ENCODE peak calls at places on chromosomes 13 and 19, in eight cellular contexts. One of them, this sample, is unnamed. For H3K4me1, the result is how much of the 10 kb centered on the place peaks cover.

GRCh38 chr19:47313754-47314133 is 4.1 kb downstream of the C5AR1 start:
- DNase-seq in A549: no peak
- DNase-seq in K562: no peak
- DNase-seq in testis: no peak
- DNase-seq in H1: no peak
- DNase-seq in upper lobe of left lung: no peak
- DNase-seq in ovary: no peak
- DNase-seq in Peyer's patch: no peak
- DNase-seq in this sample: no peak

GRCh38 chr19:14405758-14406644 is 13.1 kb downstream of the DDX39A start:
- DNase-seq in A549: peak
- DNase-seq in K562: peak
- DNase-seq in testis: peak
- DNase-seq in H1: peak
- DNase-seq in upper lobe of left lung: peak
- DNase-seq in ovary: peak
- DNase-seq in Peyer's patch: peak
- DNase-seq in this sample: peak

GRCh38 chr19:16268676-16269319 is 55.8 kb upstream of the KLF2 start:
- DNase-seq in A549: no peak
- DNase-seq in K562: no peak
- DNase-seq in testis: no peak
- DNase-seq in H1: no peak
- DNase-seq in upper lobe of left lung: no peak
- DNase-seq in ovary: no peak
- DNase-seq in Peyer's patch: no peak
- DNase-seq in this sample: no peak

GRCh38 chr13:27921421-27921960 is 1.7 kb downstream of the PDX1 start:
- DNase-seq in A549: no peak
- DNase-seq in K562: no peak
- DNase-seq in testis: no peak
- DNase-seq in H1: no peak
- DNase-seq in upper lobe of left lung: no peak
- DNase-seq in ovary: no peak
- DNase-seq in Peyer's patch: no peak
- DNase-seq in this sample: no peak

GRCh38 chr13:95087746-95088305 is 213.4 kb downstream of the ABCC4 start:
- DNase-seq in A549: peak
- DNase-seq in K562: peak
- DNase-seq in testis: no peak
- DNase-seq in H1: no peak
- DNase-seq in upper lobe of left lung: no peak
- DNase-seq in ovary: no peak
- DNase-seq in Peyer's patch: no peak
- DNase-seq in this sample: no peak

GRCh38 chr13:98141938-98142426 is 912 bp upstream of the FARP1 start:
- DNase-seq in A549: no peak
- DNase-seq in K562: no peak
- DNase-seq in testis: peak
- DNase-seq in H1: no peak
- DNase-seq in upper lobe of left lung: peak
- DNase-seq in ovary: peak
- DNase-seq in Peyer's patch: peak
- DNase-seq in this sample: no peak

GRCh38 chr13:34941835-34942731 is at the start of gene NBEA:
- DNase-seq in A549: peak
- DNase-seq in K562: peak
- DNase-seq in testis: peak
- DNase-seq in H1: peak
- DNase-seq in upper lobe of left lung: peak
- DNase-seq in ovary: peak
- DNase-seq in Peyer's patch: peak
- DNase-seq in this sample: peak

GRCh38 chr13:98206946-98207345 is 29.9 kb upstream of the RNF113B start:
- DNase-seq in A549: no peak
- DNase-seq in K562: no peak
- DNase-seq in testis: no peak
- DNase-seq in H1: no peak
- DNase-seq in upper lobe of left lung: no peak
- DNase-seq in ovary: no peak
- DNase-seq in Peyer's patch: no peak
- DNase-seq in this sample: no peak

GRCh38 chr13:95176611-95177259 is 124.5 kb downstream of the ABCC4 start:
- DNase-seq in A549: no peak
- DNase-seq in K562: no peak
- DNase-seq in testis: no peak
- DNase-seq in H1: no peak
- DNase-seq in upper lobe of left lung: no peak
- DNase-seq in ovary: no peak
- DNase-seq in Peyer's patch: no peak
- DNase-seq in this sample: no peak

GRCh38 chr19:41887711-41888382 is 4.9 kb downstream of the ARHGEF1 start:
- DNase-seq in A549: no peak
- DNase-seq in K562: no peak
- DNase-seq in testis: no peak
- DNase-seq in H1: peak
- DNase-seq in upper lobe of left lung: peak
- DNase-seq in ovary: no peak
- DNase-seq in Peyer's patch: peak
- DNase-seq in this sample: no peak
- TF ChIP-seq POLR2A in A549: no peak
- TF ChIP-seq POLR2A in K562: no peak
- TF ChIP-seq POLR2A in testis: no peak
- TF ChIP-seq POLR2A in H1: no peak
- TF ChIP-seq POLR2A in upper lobe of left lung: no peak
- TF ChIP-seq POLR2A in ovary: no peak
- TF ChIP-seq POLR2A in Peyer's patch: no peak
- TF ChIP-seq POLR2A in this sample: no peak

GRCh38 chr19:17584132-17584531 is 28.7 kb downstream of the COLGALT1 start:
- DNase-seq in A549: no peak
- DNase-seq in K562: no peak
- DNase-seq in testis: no peak
- DNase-seq in H1: no peak
- DNase-seq in upper lobe of left lung: no peak
- DNase-seq in ovary: no peak
- DNase-seq in Peyer's patch: no peak
- DNase-seq in this sample: no peak
- H3K4me1 ChIP-seq in A549: under half
- H3K4me1 ChIP-seq in K562: under half
- H3K4me1 ChIP-seq in testis: under half
- H3K4me1 ChIP-seq in H1: under half
- H3K4me1 ChIP-seq in upper lobe of left lung: under half
- H3K4me1 ChIP-seq in ovary: under half
- H3K4me1 ChIP-seq in Peyer's patch: under half
- H3K4me1 ChIP-seq in this sample: under half

DNA sequence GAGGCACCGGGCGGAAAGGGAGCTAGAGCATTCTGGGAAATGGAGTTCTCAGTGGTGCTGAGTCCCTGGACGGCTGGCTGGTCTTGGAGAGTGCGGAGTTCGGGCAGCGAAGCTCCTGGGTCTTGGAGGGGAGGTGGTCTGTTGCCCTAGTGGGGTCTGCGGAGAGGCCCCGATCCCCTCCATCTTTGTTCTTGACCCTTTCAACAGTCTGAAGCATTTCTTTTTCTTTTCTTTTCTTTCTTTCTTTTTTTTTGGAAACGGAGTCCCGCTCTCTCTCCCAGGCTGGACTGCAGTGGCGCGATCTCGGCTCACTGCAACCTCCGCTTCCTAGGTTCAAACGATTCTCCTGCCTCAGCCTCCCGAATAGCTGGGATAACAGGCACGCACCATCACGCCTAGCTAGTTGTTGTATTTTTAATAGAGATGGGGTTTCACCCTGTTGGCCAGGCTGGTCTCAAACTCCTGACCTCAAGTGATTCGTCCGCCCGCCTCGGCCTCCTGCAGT is 440 bp upstream of the SYMPK start:
- DNase-seq in A549: no peak
- DNase-seq in K562: no peak
- DNase-seq in testis: no peak
- DNase-seq in H1: no peak
- DNase-seq in upper lobe of left lung: no peak
- DNase-seq in ovary: no peak
- DNase-seq in Peyer's patch: no peak
- DNase-seq in this sample: no peak
- H3K27ac ChIP-seq in A549: peak
- H3K27ac ChIP-seq in K562: peak
- H3K27ac ChIP-seq in testis: no peak
- H3K27ac ChIP-seq in H1: no peak
- H3K27ac ChIP-seq in upper lobe of left lung: no peak
- H3K27ac ChIP-seq in ovary: no peak
- H3K27ac ChIP-seq in Peyer's patch: no peak
- H3K27ac ChIP-seq in this sample: no peak

DNA sequence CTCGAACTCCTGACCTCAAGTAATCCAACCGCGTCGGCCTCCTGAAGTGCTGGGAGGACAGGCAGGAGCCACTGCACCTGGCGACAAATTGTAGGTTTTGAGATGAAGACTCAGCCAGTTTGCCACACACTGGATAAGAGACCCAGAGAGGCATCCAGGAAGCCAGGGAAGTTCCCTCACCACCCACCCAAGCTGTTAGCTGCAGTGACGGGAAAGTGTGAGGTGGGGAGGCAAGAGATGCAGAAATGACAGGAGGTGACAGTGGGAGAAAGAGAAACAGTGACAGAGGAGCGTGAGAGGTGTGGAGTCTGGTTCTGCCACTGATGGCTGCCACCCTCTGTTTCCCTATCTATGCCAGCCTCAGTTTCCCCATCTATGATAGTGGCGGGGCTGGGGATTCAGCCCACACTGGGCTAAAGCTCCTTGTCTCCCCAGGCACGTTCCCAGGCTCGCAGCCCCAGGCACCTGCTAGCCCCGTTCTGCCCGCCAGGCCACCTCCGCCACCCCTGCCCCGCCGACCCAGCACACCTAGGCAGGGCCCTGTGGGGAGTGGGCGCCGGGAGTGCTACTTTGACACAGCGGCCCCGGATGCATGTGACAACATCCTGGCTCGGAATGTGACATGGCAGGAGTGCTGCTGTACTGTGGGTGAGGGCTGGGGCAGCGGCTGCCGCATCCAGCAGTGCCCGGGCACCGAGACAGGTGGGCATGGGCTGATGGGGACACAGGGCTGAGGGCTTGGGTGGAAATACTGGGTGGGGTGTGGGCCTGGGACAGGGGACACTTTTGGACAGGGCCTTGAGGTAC is 21.0 kb downstream of the LTBP4 start:
- DNase-seq in A549: no peak
- DNase-seq in K562: no peak
- DNase-seq in testis: no peak
- DNase-seq in H1: no peak
- DNase-seq in upper lobe of left lung: no peak
- DNase-seq in ovary: no peak
- DNase-seq in Peyer's patch: no peak
- DNase-seq in this sample: no peak
- TF ChIP-seq POLR2A in A549: no peak
- TF ChIP-seq POLR2A in K562: no peak
- TF ChIP-seq POLR2A in testis: no peak
- TF ChIP-seq POLR2A in H1: no peak
- TF ChIP-seq POLR2A in upper lobe of left lung: no peak
- TF ChIP-seq POLR2A in ovary: no peak
- TF ChIP-seq POLR2A in Peyer's patch: no peak
- TF ChIP-seq POLR2A in this sample: no peak

GRCh38 chr19:39124136-39124764 is 1.3 kb upstream of the PAK4 start:
- DNase-seq in A549: peak
- DNase-seq in K562: no peak
- DNase-seq in testis: no peak
- DNase-seq in H1: no peak
- DNase-seq in upper lobe of left lung: no peak
- DNase-seq in ovary: no peak
- DNase-seq in Peyer's patch: no peak
- DNase-seq in this sample: no peak

GRCh38 chr19:39126593-39127187 is 1.1 kb downstream of the PAK4 start:
- DNase-seq in A549: peak
- DNase-seq in K562: no peak
- DNase-seq in testis: peak
- DNase-seq in H1: no peak
- DNase-seq in upper lobe of left lung: peak
- DNase-seq in ovary: no peak
- DNase-seq in Peyer's patch: peak
- DNase-seq in this sample: no peak

GRCh38 chr19:39125554-39126311 is at the start of gene PAK4:
- DNase-seq in A549: peak
- DNase-seq in K562: peak
- DNase-seq in testis: peak
- DNase-seq in H1: peak
- DNase-seq in upper lobe of left lung: peak
- DNase-seq in ovary: peak
- DNase-seq in Peyer's patch: peak
- DNase-seq in this sample: peak

GRCh38 chr19:39126312-39126561 is 651 bp downstream of the PAK4 start:
- DNase-seq in A549: no peak
- DNase-seq in K562: no peak
- DNase-seq in testis: no peak
- DNase-seq in H1: no peak
- DNase-seq in upper lobe of left lung: no peak
- DNase-seq in ovary: no peak
- DNase-seq in Peyer's patch: no peak
- DNase-seq in this sample: no peak

GRCh38 chr19:39125199-39125553 is 410 bp upstream of the PAK4 start:
- DNase-seq in A549: no peak
- DNase-seq in K562: no peak
- DNase-seq in testis: no peak
- DNase-seq in H1: no peak
- DNase-seq in upper lobe of left lung: no peak
- DNase-seq in ovary: no peak
- DNase-seq in Peyer's patch: no peak
- DNase-seq in this sample: no peak
- H3K4me1 ChIP-seq in A549: half or more
- H3K4me1 ChIP-seq in K562: under half
- H3K4me1 ChIP-seq in testis: under half
- H3K4me1 ChIP-seq in H1: under half
- H3K4me1 ChIP-seq in upper lobe of left lung: half or more
- H3K4me1 ChIP-seq in ovary: under half
- H3K4me1 ChIP-seq in Peyer's patch: under half
- H3K4me1 ChIP-seq in this sample: under half